ENCODE peak calls at places on chromosomes 11 and 22, in ten cellular contexts. M, T, C, S, L, O, N, F, X and J are unnamed samples.

GRCh38 chr11:58567889-58568512 is 7.7 kb downstream of the LPXN start:
- DNase-seq in M (no peak), T (peak), C (peak), S (peak), L (peak), O (peak), N (no peak), F (peak), X (peak), J (peak)

GRCh38 chr22:17120281-17120680 is 879 bp downstream of the TMEM121B start:
- DNase-seq in M (peak), T (peak), C (peak), S (no peak), L (no peak), O (no peak), N (no peak), F (peak), X (peak), J (peak)

GRCh38 chr22:30325065-30325720 is 1.5 kb downstream of the TBC1D10A start:
- DNase-seq in M (no peak), T (no peak), C (peak), S (no peak), L (peak), O (peak), N (no peak), F (peak), X (no peak), J (peak)

GRCh38 chr22:27704581-27704980 is 97.0 kb downstream of the MN1 start:
- DNase-seq in M (no peak), T (no peak), C (no peak), S (no peak), L (no peak), O (no peak), N (no peak), F (no peak), X (no peak), J (no peak)

GRCh38 chr11:27700351-27701261 is at the start of gene BDNF:
- DNase-seq in M (peak), T (peak), C (peak), S (no peak), L (peak), O (no peak), N (peak), F (peak), X (no peak), J (peak)

GRCh38 chr22:36977401-36977861 is 41.8 kb downstream of the TST start:
- DNase-seq in M (peak), T (peak), C (peak), S (peak), L (peak), O (peak), N (peak), F (peak), X (peak), J (peak)

GRCh38 chr11:69642913-69643632 is 2.1 kb downstream of the CCND1 start:
- DNase-seq in M (peak), T (peak), C (peak), S (peak), L (peak), O (peak), N (peak), F (peak), X (peak), J (peak)

GRCh38 chr11:115334932-115335788 is 169.1 kb downstream of the CADM1 start:
- DNase-seq in M (no peak), T (peak), C (peak), S (peak), L (peak), O (no peak), N (no peak), F (no peak), X (no peak), J (peak)

GRCh38 chr11:73053964-73054363 is 88.2 kb downstream of the FCHSD2 start:
- DNase-seq in M (no peak), T (no peak), C (no peak), S (no peak), L (no peak), O (no peak), N (no peak), F (no peak), X (no peak), J (peak)

GRCh38 chr11:65557280-65558001 is 718 bp downstream of the LTBP3 start:
- DNase-seq in M (no peak), T (no peak), C (no peak), S (no peak), L (no peak), O (no peak), N (peak), F (no peak), X (no peak), J (no peak)

GRCh38 chr11:129402196-129402595 is 26.5 kb downstream of the BARX2 start:
- DNase-seq in M (no peak), T (no peak), C (no peak), S (no peak), L (no peak), O (no peak), N (no peak), F (no peak), X (no peak), J (no peak)

GRCh38 chr11:43747130-43747802 is 66.7 kb downstream of the HSD17B12 start:
- DNase-seq in M (no peak), T (no peak), C (no peak), S (no peak), L (no peak), O (no peak), N (no peak), F (no peak), X (no peak), J (no peak)

GRCh38 chr11:2129699-2130366 is 9.4 kb downstream of the IGF2 start:
- DNase-seq in M (peak), T (no peak), C (no peak), S (no peak), L (no peak), O (no peak), N (no peak), F (no peak), X (no peak), J (no peak)

GRCh38 chr22:43838161-43838560 is 24.2 kb downstream of the SULT4A1 start:
- DNase-seq in M (no peak), T (no peak), C (no peak), S (no peak), L (no peak), O (no peak), N (no peak), F (no peak), X (no peak), J (no peak)

GRCh38 chr11:61728940-61729219 is 23.6 kb upstream of the MYRF start:
- DNase-seq in M (peak), T (peak), C (peak), S (no peak), L (peak), O (peak), N (no peak), F (no peak), X (no peak), J (peak)

GRCh38 chr11:122210378-122210995 is 94.5 kb upstream of the BLID start:
- DNase-seq in M (no peak), T (no peak), C (no peak), S (no peak), L (no peak), O (no peak), N (no peak), F (no peak), X (no peak), J (no peak)

GRCh38 chr11:86182976-86183584 is 61.5 kb upstream of the EED start:
- DNase-seq in M (no peak), T (peak), C (peak), S (peak), L (peak), O (no peak), N (no peak), F (no peak), X (peak), J (no peak)

GRCh38 chr11:23727821-23728220 is 769.0 kb upstream of the LUZP2 start:
- DNase-seq in M (no peak), T (no peak), C (peak), S (no peak), L (peak), O (peak), N (no peak), F (no peak), X (no peak), J (peak)

GRCh38 chr11:69536406-69536805 is 54.9 kb downstream of the LINC01488 start:
- DNase-seq in M (peak), T (no peak), C (no peak), S (no peak), L (no peak), O (no peak), N (no peak), F (no peak), X (no peak), J (no peak)

GRCh38 chr11:117319214-117319840 is 3.3 kb upstream of the BACE1 start:
- DNase-seq in M (no peak), T (no peak), C (peak), S (no peak), L (no peak), O (peak), N (no peak), F (no peak), X (no peak), J (peak)

GRCh38 chr11:112320668-112321067 is 60.0 kb upstream of the PLET1 start:
- DNase-seq in M (peak), T (no peak), C (peak), S (no peak), L (peak), O (peak), N (no peak), F (peak), X (no peak), J (peak)

GRCh38 chr11:128828350-128828749 is 38.7 kb downstream of the KCNJ1 start:
- DNase-seq in M (no peak), T (no peak), C (no peak), S (no peak), L (peak), O (peak), N (no peak), F (no peak), X (no peak), J (no peak)

GRCh38 chr11:123253223-123253622 is 58.2 kb upstream of the CLMP start:
- DNase-seq in M (peak), T (no peak), C (no peak), S (no peak), L (no peak), O (no peak), N (no peak), F (no peak), X (no peak), J (no peak)

GRCh38 chr11:59754494-59754858 is 700 bp upstream of the STX3 start:
- DNase-seq in M (no peak), T (peak), C (peak), S (peak), L (no peak), O (no peak), N (no peak), F (no peak), X (no peak), J (no peak)

GRCh38 chr11:121802542-121802941 is 313.5 kb downstream of the BLID start:
- DNase-seq in M (no peak), T (no peak), C (peak), S (no peak), L (no peak), O (no peak), N (no peak), F (no peak), X (no peak), J (no peak)

GRCh38 chr11:72405009-72405408 is 29.3 kb downstream of the CLPB start:
- DNase-seq in M (no peak), T (no peak), C (no peak), S (no peak), L (no peak), O (no peak), N (no peak), F (no peak), X (no peak), J (no peak)

GRCh38 chr11:82865841-82866240 is 34.4 kb downstream of the PRCP start:
- DNase-seq in M (no peak), T (no peak), C (peak), S (no peak), L (peak), O (peak), N (no peak), F (no peak), X (no peak), J (no peak)

GRCh38 chr11:77113382-77114088 is 10.9 kb downstream of the OMP start:
- DNase-seq in M (no peak), T (peak), C (peak), S (peak), L (peak), O (no peak), N (no peak), F (peak), X (no peak), J (peak)

GRCh38 chr11:58770627-58771457 is 39.1 kb upstream of the GLYAT start:
- DNase-seq in M (no peak), T (peak), C (no peak), S (no peak), L (peak), O (no peak), N (no peak), F (no peak), X (no peak), J (no peak)

GRCh38 chr22:32204211-32204855 is 540 bp downstream of the RFPL2 start:
- DNase-seq in M (no peak), T (no peak), C (no peak), S (no peak), L (no peak), O (no peak), N (peak), F (no peak), X (no peak), J (no peak)

GRCh38 chr11:130478881-130479280 is 30.4 kb downstream of the ADAMTS15 start:
- DNase-seq in M (no peak), T (no peak), C (peak), S (no peak), L (no peak), O (peak), N (no peak), F (no peak), X (no peak), J (peak)

GRCh38 chr22:31738566-31738965 is 11.4 kb downstream of the PRR14L start:
- DNase-seq in M (no peak), T (no peak), C (peak), S (no peak), L (no peak), O (no peak), N (no peak), F (no peak), X (no peak), J (peak)

GRCh38 chr11:57903441-57904123 is 120.1 kb upstream of the OR9Q1 start:
- DNase-seq in M (peak), T (no peak), C (no peak), S (no peak), L (peak), O (no peak), N (peak), F (peak), X (peak), J (no peak)

GRCh38 chr11:86152006-86152862 is 83.3 kb upstream of the PICALM start:
- DNase-seq in M (no peak), T (no peak), C (no peak), S (no peak), L (peak), O (no peak), N (peak), F (no peak), X (no peak), J (peak)

GRCh38 chr22:38601221-38601764 is 31.3 kb upstream of the DMC1 start:
- DNase-seq in M (no peak), T (no peak), C (no peak), S (no peak), L (no peak), O (no peak), N (no peak), F (no peak), X (no peak), J (no peak)

GRCh38 chr22:42613869-42614268 is 814 bp downstream of the POLDIP3 start:
- DNase-seq in M (peak), T (peak), C (no peak), S (no peak), L (peak), O (no peak), N (no peak), F (no peak), X (no peak), J (peak)

GRCh38 chr22:42612336-42612735 is 2.3 kb downstream of the POLDIP3 start:
- DNase-seq in M (peak), T (no peak), C (no peak), S (no peak), L (no peak), O (no peak), N (no peak), F (no peak), X (no peak), J (no peak)

GRCh38 chr22:42617155-42617983 is 2.7 kb upstream of the POLDIP3 start:
- DNase-seq in M (no peak), T (no peak), C (no peak), S (no peak), L (no peak), O (no peak), N (no peak), F (no peak), X (no peak), J (no peak)

GRCh38 chr22:42615092-42615859 is 593 bp upstream of the POLDIP3 start:
- DNase-seq in M (peak), T (peak), C (peak), S (peak), L (peak), O (peak), N (peak), F (peak), X (peak), J (peak)

DNA sequence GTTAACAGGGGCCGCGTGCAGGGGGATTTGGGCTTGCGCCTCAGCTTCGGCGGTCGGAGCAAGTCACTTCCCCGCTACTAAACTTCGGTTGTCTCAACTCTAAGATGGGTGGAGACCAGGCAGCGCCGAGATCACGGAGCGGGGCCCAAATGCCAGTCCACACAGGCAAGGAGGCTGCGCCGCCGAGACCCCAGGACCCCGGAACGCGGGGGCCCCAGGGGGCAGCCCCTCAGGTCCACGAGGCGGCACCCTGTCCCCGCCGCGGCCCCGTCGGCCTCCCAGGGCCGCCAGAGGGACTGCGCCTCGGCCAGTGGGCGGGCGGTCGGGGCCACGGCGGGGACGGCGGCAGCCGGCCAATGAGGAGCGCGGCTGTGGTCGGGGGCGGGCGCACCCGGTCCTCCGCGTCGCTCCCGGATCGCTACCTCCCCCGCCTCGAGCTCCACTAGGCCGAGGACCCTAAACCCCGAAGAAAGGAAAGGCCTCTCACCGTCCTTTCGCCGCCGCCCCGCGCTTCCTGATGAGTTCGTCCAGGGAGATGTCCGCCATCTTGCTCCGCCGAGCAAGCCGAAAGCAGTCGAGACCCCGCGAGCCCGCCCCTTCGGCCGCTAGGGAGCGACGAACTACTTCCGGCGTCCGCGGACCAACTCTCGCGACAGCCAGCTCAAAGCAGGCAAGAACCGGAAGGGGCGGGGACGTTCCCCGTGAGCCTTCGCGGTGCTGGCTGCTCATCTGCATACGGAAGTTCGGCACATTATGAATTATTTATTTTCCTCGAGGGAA is at the start of gene POLDIP3:
- DNase-seq in M (peak), T (peak), C (peak), S (peak), L (peak), O (peak), N (peak), F (peak), X (peak), J (peak)
- TF ChIP-seq CTCF in M (peak), T (peak), C (peak), S (peak), L (no peak), O (peak), N (peak), F (no peak), X (no peak), J (peak)

DNA sequence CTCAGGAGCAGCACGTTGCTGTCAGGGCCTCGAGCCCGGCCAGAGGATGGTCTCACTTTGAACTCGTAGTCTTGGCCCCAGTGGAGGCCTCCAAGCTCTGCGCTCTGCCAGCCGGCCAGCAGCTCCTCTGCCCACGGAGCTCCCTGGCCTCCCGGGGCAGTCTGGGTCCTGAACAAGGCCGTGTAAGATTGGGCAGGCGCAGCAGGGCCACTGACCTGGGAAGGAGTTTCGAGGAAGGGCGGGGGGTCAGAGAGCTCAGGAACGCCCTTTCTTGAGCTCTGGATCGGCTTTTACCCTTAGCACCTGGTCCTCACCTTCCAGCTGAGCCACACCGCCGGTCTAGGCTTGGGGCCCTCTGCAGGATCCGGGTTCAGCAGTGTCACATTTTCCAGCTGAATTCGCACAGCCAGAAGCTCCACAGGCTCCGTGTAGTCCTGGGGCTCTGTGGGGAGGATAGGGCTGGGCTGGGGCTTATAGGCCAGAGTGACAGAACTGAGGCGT is 2.1 kb downstream of the ROBO4 start:
- DNase-seq in M (no peak), T (no peak), C (no peak), S (no peak), L (no peak), O (no peak), N (no peak), F (no peak), X (no peak), J (no peak)
- H3K4me3 ChIP-seq in M (peak), T (no peak), C (no peak), S (no peak), L (no peak), O (no peak), N (peak), F (peak), X (no peak), J (no peak)

DNA sequence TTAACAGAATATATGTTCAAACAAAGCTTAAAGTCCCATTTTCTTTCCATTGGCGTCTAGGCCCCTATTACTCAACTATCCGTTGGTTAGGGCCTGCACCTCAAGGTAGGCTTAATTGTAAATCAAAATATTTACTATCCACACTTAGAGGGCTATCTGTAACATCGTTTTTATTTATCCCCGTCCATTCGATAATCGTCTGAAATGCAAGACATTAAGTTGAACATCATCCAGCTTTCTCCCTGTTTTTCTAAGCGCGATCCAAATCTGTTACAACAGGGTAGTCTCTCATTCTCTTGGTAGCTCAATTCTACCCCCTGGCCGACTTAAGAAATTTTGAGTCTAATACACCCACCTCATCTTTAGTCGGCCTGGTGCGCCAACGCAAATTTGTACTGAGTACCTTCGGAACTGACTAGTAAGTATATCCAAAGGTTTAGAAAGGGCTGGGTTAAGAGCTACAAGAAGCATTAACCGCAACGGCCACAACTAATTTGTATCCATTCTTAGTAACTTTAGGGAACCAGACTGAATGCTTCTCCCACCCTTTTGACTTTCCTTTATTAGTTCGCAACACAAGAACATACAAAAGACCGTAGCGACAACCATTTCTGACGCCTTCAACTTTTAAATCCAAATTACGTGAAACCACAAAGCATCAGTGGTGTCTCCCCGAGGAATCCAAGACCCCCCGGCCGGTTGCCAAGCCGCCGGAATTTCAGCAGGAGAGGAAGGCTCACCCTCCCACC is 1.1 kb upstream of the ZNF143 start:
- DNase-seq in M (no peak), T (peak), C (peak), S (peak), L (peak), O (peak), N (peak), F (peak), X (peak), J (peak)
- TF ChIP-seq CTCF in M (no peak), T (no peak), C (peak), S (no peak), L (no peak), O (no peak), N (no peak), F (no peak), X (no peak), J (no peak)

GRCh38 chr22:39935622-39936021 is 24.6 kb upstream of the TMA7B start:
- DNase-seq in M (no peak), T (no peak), C (no peak), S (no peak), L (no peak), O (no peak), N (no peak), F (no peak), X (no peak), J (no peak)
- H3K4me3 ChIP-seq in M (no peak), T (no peak), C (no peak), S (no peak), L (no peak), O (no peak), N (peak), F (no peak), X (peak), J (no peak)